ENCODE peak calls at places on chromosomes 13 and 19, in seven cellular contexts. O is AG09309, L is transverse colon, J is neural progenitor cell, Y is fibroblast of pulmonary artery, Z is aorta, S is body of pancreas. M is an unnamed sample.

GRCh38 chr19:2405256-2405655 is 22.1 kb downstream of the TIMM13 start:
- DNase-seq in O (no peak), L (no peak), J (no peak), Y (no peak), Z (no peak), S (no peak), M (no peak)

GRCh38 chr13:30196025-30196424 is 111.3 kb downstream of the KATNAL1 start:
- DNase-seq in O (no peak), L (no peak), J (peak; percentile 65), Y (peak; percentile 8), Z (no peak), S (no peak), M (no peak)

GRCh38 chr13:98184796-98185195 is 7.7 kb upstream of the RNF113B start:
- DNase-seq in O (no peak), L (no peak), J (no peak), Y (peak; percentile 34), Z (no peak), S (no peak), M (no peak)

GRCh38 chr19:47039239-47039874 is 9.1 kb downstream of the TMEM160 start:
- DNase-seq in O (no peak), L (no peak), J (no peak), Y (no peak), Z (no peak), S (no peak), M (no peak)

GRCh38 chr13:61358599-61358998 is 57.0 kb downstream of the PCDH20 start:
- DNase-seq in O (no peak), L (no peak), J (no peak), Y (no peak), Z (no peak), S (no peak), M (no peak)

GRCh38 chr13:48990900-48991299 is 15.2 kb downstream of the FNDC3A start:
- DNase-seq in O (no peak), L (no peak), J (no peak), Y (no peak), Z (no peak), S (no peak), M (no peak)

GRCh38 chr13:95643471-95643813 is 1.1 kb downstream of the DZIP1 start:
- DNase-seq in O (no peak), L (no peak), J (peak; percentile 53), Y (peak; percentile 51), Z (no peak), S (no peak), M (peak; percentile 26)

GRCh38 chr13:51502206-51502651 is 49.4 kb upstream of the INTS6 start:
- DNase-seq in O (no peak), L (no peak), J (no peak), Y (no peak), Z (no peak), S (no peak), M (peak; percentile 51)

GRCh38 chr13:67632590-67632989 is 402.5 kb upstream of the PCDH9 start:
- DNase-seq in O (no peak), L (no peak), J (no peak), Y (peak; percentile 42), Z (no peak), S (no peak), M (peak; percentile 61)

GRCh38 chr19:55654833-55655647 is at the start of gene U2AF2:
- DNase-seq in O (no peak), L (peak; percentile 97), J (peak; percentile 96), Y (peak; percentile 62), Z (peak; percentile 99), S (peak; percentile 97), M (peak; percentile 96)

GRCh38 chr13:79866436-79866835 is 385.5 kb downstream of the NDFIP2 start:
- DNase-seq in O (no peak), L (no peak), J (no peak), Y (no peak), Z (no peak), S (no peak), M (no peak)

GRCh38 chr13:93169980-93170379 is 56.6 kb upstream of the GPC6 start:
- DNase-seq in O (peak; percentile 57), L (no peak), J (no peak), Y (peak; percentile 67), Z (no peak), S (no peak), M (peak; percentile 69)

GRCh38 chr13:50678464-50679162 is 164.9 kb downstream of the DLEU7 start:
- DNase-seq in O (peak; percentile 87), L (no peak), J (no peak), Y (peak; percentile 55), Z (no peak), S (no peak), M (peak; percentile 91)

GRCh38 chr13:48749699-48750473 is 96.2 kb downstream of the CYSLTR2 start:
- DNase-seq in O (peak; percentile 92), L (peak; percentile 66), J (peak; percentile 62), Y (peak; percentile 97), Z (peak; percentile 89), S (peak; percentile 70), M (peak; percentile 98)

GRCh38 chr19:14494910-14495677 is 833 bp downstream of the GIPC1 start:
- DNase-seq in O (no peak), L (no peak), J (no peak), Y (no peak), Z (no peak), S (no peak), M (no peak)

GRCh38 chr19:16942583-16942982 is 53.8 kb downstream of the F2RL3 start:
- DNase-seq in O (no peak), L (no peak), J (no peak), Y (no peak), Z (no peak), S (no peak), M (no peak)

GRCh38 chr13:114005206-114005720 is 31.4 kb upstream of the C13orf46 start:
- DNase-seq in O (no peak), L (no peak), J (no peak), Y (no peak), Z (peak; percentile 69), S (no peak), M (no peak)

GRCh38 chr13:51861728-51862300 is at the start of gene CCDC70:
- DNase-seq in O (no peak), L (no peak), J (no peak), Y (peak; percentile 31), Z (no peak), S (no peak), M (peak; percentile 31)

GRCh38 chr19:15885167-15885566 is 12.7 kb downstream of the CYP4F2 start:
- DNase-seq in O (no peak), L (no peak), J (no peak), Y (no peak), Z (no peak), S (no peak), M (no peak)

GRCh38 chr13:31322025-31322424 is 122.2 kb downstream of the B3GLCT start:
- DNase-seq in O (no peak), L (no peak), J (no peak), Y (peak; percentile 89), Z (no peak), S (no peak), M (peak; percentile 44)

GRCh38 chr13:103515410-103515809 is 449.2 kb upstream of the SLC10A2 start:
- DNase-seq in O (no peak), L (no peak), J (no peak), Y (no peak), Z (no peak), S (no peak), M (no peak)

GRCh38 chr13:103514188-103514587 is 448.0 kb upstream of the SLC10A2 start:
- DNase-seq in O (no peak), L (no peak), J (no peak), Y (no peak), Z (no peak), S (no peak), M (no peak)

GRCh38 chr13:103516009-103516795 is 450.0 kb upstream of the SLC10A2 start:
- DNase-seq in O (no peak), L (no peak), J (peak; percentile 55), Y (no peak), Z (no peak), S (no peak), M (no peak)

GRCh38 chr13:103517066-103517767 is 451.0 kb upstream of the SLC10A2 start:
- DNase-seq in O (no peak), L (no peak), J (no peak), Y (no peak), Z (no peak), S (no peak), M (no peak)

DNA sequence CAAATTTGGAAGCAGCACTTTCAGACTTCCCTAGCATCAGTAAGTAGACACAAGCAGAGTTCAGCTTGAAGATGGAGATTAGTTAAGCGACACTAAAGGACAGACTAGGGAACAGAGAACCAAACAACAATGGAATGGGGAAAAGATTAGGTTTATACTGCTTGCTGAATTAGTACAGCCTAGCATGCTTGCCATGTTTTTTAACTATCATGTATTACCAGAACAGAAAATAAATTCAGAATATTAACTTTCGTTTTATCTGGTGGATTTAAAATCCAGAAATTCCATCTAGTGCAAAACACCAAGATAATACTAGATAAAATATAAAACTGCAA is 451.5 kb upstream of the SLC10A2 start:
- DNase-seq in O (no peak), L (no peak), J (no peak), Y (no peak), Z (no peak), S (no peak), M (no peak)
- H3K4me3 ChIP-seq in O (no peak overlapping the region), L (no peak overlapping the region), J (no peak overlapping the region), Y (no peak overlapping the region), Z (no peak overlapping the region), S (no peak overlapping the region), M (no peak overlapping the region)

GRCh38 chr19:6115992-6116391 is 5.7 kb upstream of the RFX2 start:
- DNase-seq in O (no peak), L (no peak), J (no peak), Y (no peak), Z (no peak), S (no peak), M (no peak)
- H3K4me3 ChIP-seq in O (no peak overlapping the region), L (no peak overlapping the region), J (no peak overlapping the region), Y (no peak overlapping the region), Z (no peak overlapping the region), S (no peak overlapping the region), M (no peak overlapping the region)

DNA sequence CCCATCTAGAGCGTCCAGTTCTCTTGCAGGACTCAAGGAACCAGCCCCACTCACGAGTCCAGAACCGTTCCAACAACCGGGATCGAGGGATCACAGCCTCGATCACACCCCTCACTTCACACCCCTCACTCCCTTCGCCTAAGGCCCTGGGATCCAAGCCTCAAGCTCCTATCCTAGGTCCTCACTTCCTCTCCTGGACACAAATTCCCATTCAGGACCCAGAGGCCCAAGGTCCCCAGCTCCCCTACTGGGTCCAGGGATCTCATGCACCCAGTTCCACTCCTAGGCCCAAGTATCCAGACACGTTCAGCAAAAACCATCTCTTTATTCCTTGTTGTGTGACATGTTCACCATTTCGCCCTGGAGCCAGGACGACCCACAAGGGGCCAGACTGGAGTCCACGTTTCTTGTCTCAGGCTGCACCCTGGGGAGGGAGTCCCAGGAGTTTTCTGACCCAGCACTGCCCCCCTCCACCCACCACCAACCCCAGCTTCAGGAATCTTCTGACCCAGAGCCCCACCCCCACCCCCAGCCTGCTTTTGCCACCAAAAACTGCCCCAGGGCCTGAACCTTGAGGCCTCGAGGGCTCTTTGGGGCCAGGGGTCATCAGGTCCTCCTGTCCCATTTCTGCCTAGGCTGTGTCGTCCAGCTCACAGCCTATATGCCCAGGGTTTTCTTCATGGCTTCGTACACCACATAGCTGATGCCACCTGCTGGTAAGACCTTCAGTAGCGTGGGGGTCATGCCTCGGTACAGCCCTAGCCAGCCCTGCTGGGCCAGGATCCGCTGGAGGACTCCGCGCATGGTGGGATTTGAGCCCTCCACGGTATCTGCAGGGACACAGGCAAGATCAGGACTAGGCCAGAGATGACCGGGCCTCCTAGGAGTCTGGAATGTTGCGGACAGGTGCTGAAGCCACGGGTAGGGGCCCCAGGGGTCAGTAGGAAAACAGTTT is 1.4 kb upstream of the KHSRP start:
- DNase-seq in O (no peak), L (peak; percentile 30), J (no peak), Y (no peak), Z (no peak), S (no peak), M (no peak)
- H3K4me3 ChIP-seq in O (no peak overlapping the region), L (no peak overlapping the region), J (no peak overlapping the region), Y (no peak overlapping the region), Z (no peak overlapping the region), S (no peak overlapping the region), M (peak overlapping the region; percentile 22)

GRCh38 chr19:9205506-9206113 is 13.8 kb downstream of the OR7D4 start:
- DNase-seq in O (peak; percentile 28), L (peak; percentile 72), J (peak; percentile 82), Y (peak; percentile 75), Z (peak; percentile 85), S (peak; percentile 73), M (peak; percentile 44)
- H3K4me3 ChIP-seq in O (peak overlapping the region; percentile 37), L (no peak overlapping the region), J (no peak overlapping the region), Y (peak overlapping the region; percentile 37), Z (peak overlapping the region; percentile 37), S (no peak overlapping the region), M (peak overlapping the region; percentile 58)